ENCODE peak calls at places on chromosome X, in eight cellular contexts. One of them, this sample, is unnamed.

GRCh38 chrX:67104982-67105757 is 438.7 kb upstream of the AR start:
- DNase-seq in NCI-H1930: no peak
- DNase-seq in hypothalamus: no peak
- DNase-seq in activated CD8-positive, alpha-beta memory T cell treated with anti-CD3 and anti-CD28 coated beads, Interleukin-2, amount 50 U/mL, for 4 hours: no peak
- DNase-seq in activated CD4-positive, CD25-positive, alpha-beta regulatory T cell treated with anti-CD3 and anti-CD28 coated beads, Interleukin-2, amount 50 U/mL, for 16 hours: no peak
- DNase-seq in fibroblast of the aortic adventitia: no peak
- DNase-seq in germinal center: no peak
- DNase-seq in progenitor cell of endocrine pancreas: no peak
- DNase-seq in this sample: no peak

GRCh38 chrX:112759512-112759911 is 79.8 kb upstream of the LHFPL1 start:
- DNase-seq in NCI-H1930: no peak
- DNase-seq in hypothalamus: no peak
- DNase-seq in activated CD8-positive, alpha-beta memory T cell treated with anti-CD3 and anti-CD28 coated beads, Interleukin-2, amount 50 U/mL, for 4 hours: no peak
- DNase-seq in activated CD4-positive, CD25-positive, alpha-beta regulatory T cell treated with anti-CD3 and anti-CD28 coated beads, Interleukin-2, amount 50 U/mL, for 16 hours: no peak
- DNase-seq in fibroblast of the aortic adventitia: no peak
- DNase-seq in germinal center: no peak
- DNase-seq in progenitor cell of endocrine pancreas: no peak
- DNase-seq in this sample: no peak

GRCh38 chrX:142860944-142861343 is 164.8 kb upstream of the SPANXN4 start:
- DNase-seq in NCI-H1930: no peak
- DNase-seq in hypothalamus: no peak
- DNase-seq in activated CD8-positive, alpha-beta memory T cell treated with anti-CD3 and anti-CD28 coated beads, Interleukin-2, amount 50 U/mL, for 4 hours: no peak
- DNase-seq in activated CD4-positive, CD25-positive, alpha-beta regulatory T cell treated with anti-CD3 and anti-CD28 coated beads, Interleukin-2, amount 50 U/mL, for 16 hours: no peak
- DNase-seq in fibroblast of the aortic adventitia: no peak
- DNase-seq in germinal center: no peak
- DNase-seq in progenitor cell of endocrine pancreas: no peak
- DNase-seq in this sample: no peak

GRCh38 chrX:10070714-10071436 is 85.9 kb upstream of the CLCN4 start:
- DNase-seq in NCI-H1930: no peak
- DNase-seq in hypothalamus: no peak
- DNase-seq in activated CD8-positive, alpha-beta memory T cell treated with anti-CD3 and anti-CD28 coated beads, Interleukin-2, amount 50 U/mL, for 4 hours: no peak
- DNase-seq in activated CD4-positive, CD25-positive, alpha-beta regulatory T cell treated with anti-CD3 and anti-CD28 coated beads, Interleukin-2, amount 50 U/mL, for 16 hours: no peak
- DNase-seq in fibroblast of the aortic adventitia: no peak
- DNase-seq in germinal center: no peak
- DNase-seq in progenitor cell of endocrine pancreas: no peak
- DNase-seq in this sample: no peak

GRCh38 chrX:262391-262909 is 18.7 kb upstream of the PLCXD1 start:
- DNase-seq in NCI-H1930: no peak
- DNase-seq in hypothalamus: no peak
- DNase-seq in activated CD8-positive, alpha-beta memory T cell treated with anti-CD3 and anti-CD28 coated beads, Interleukin-2, amount 50 U/mL, for 4 hours: no peak
- DNase-seq in activated CD4-positive, CD25-positive, alpha-beta regulatory T cell treated with anti-CD3 and anti-CD28 coated beads, Interleukin-2, amount 50 U/mL, for 16 hours: no peak
- DNase-seq in fibroblast of the aortic adventitia: no peak
- DNase-seq in germinal center: no peak
- DNase-seq in progenitor cell of endocrine pancreas: no peak
- DNase-seq in this sample: no peak

GRCh38 chrX:42797646-42798045 is 19.7 kb upstream of the PPP1R2C start:
- DNase-seq in NCI-H1930: no peak
- DNase-seq in hypothalamus: no peak
- DNase-seq in activated CD8-positive, alpha-beta memory T cell treated with anti-CD3 and anti-CD28 coated beads, Interleukin-2, amount 50 U/mL, for 4 hours: no peak
- DNase-seq in activated CD4-positive, CD25-positive, alpha-beta regulatory T cell treated with anti-CD3 and anti-CD28 coated beads, Interleukin-2, amount 50 U/mL, for 16 hours: no peak
- DNase-seq in fibroblast of the aortic adventitia: no peak
- DNase-seq in germinal center: no peak
- DNase-seq in progenitor cell of endocrine pancreas: no peak
- DNase-seq in this sample: no peak

GRCh38 chrX:40883021-40883619 is 147.8 kb upstream of the MED14 start:
- DNase-seq in NCI-H1930: no peak
- DNase-seq in hypothalamus: no peak
- DNase-seq in activated CD8-positive, alpha-beta memory T cell treated with anti-CD3 and anti-CD28 coated beads, Interleukin-2, amount 50 U/mL, for 4 hours: no peak
- DNase-seq in activated CD4-positive, CD25-positive, alpha-beta regulatory T cell treated with anti-CD3 and anti-CD28 coated beads, Interleukin-2, amount 50 U/mL, for 16 hours: no peak
- DNase-seq in fibroblast of the aortic adventitia: no peak
- DNase-seq in germinal center: no peak
- DNase-seq in progenitor cell of endocrine pancreas: no peak
- DNase-seq in this sample: no peak

GRCh38 chrX:128335671-128336070 is 283.5 kb upstream of the ACTRT1 start:
- DNase-seq in NCI-H1930: no peak
- DNase-seq in hypothalamus: no peak
- DNase-seq in activated CD8-positive, alpha-beta memory T cell treated with anti-CD3 and anti-CD28 coated beads, Interleukin-2, amount 50 U/mL, for 4 hours: no peak
- DNase-seq in activated CD4-positive, CD25-positive, alpha-beta regulatory T cell treated with anti-CD3 and anti-CD28 coated beads, Interleukin-2, amount 50 U/mL, for 16 hours: no peak
- DNase-seq in fibroblast of the aortic adventitia: no peak
- DNase-seq in germinal center: no peak
- DNase-seq in progenitor cell of endocrine pancreas: no peak
- DNase-seq in this sample: no peak

GRCh38 chrX:41452565-41452964 is 5.4 kb downstream of the NYX start:
- DNase-seq in NCI-H1930: no peak
- DNase-seq in hypothalamus: no peak
- DNase-seq in activated CD8-positive, alpha-beta memory T cell treated with anti-CD3 and anti-CD28 coated beads, Interleukin-2, amount 50 U/mL, for 4 hours: no peak
- DNase-seq in activated CD4-positive, CD25-positive, alpha-beta regulatory T cell treated with anti-CD3 and anti-CD28 coated beads, Interleukin-2, amount 50 U/mL, for 16 hours: no peak
- DNase-seq in fibroblast of the aortic adventitia: peak
- DNase-seq in germinal center: no peak
- DNase-seq in progenitor cell of endocrine pancreas: no peak
- DNase-seq in this sample: no peak

GRCh38 chrX:155070663-155070974 is 317 bp downstream of the CMC4 start:
- DNase-seq in NCI-H1930: no peak
- DNase-seq in hypothalamus: no peak
- DNase-seq in activated CD8-positive, alpha-beta memory T cell treated with anti-CD3 and anti-CD28 coated beads, Interleukin-2, amount 50 U/mL, for 4 hours: no peak
- DNase-seq in activated CD4-positive, CD25-positive, alpha-beta regulatory T cell treated with anti-CD3 and anti-CD28 coated beads, Interleukin-2, amount 50 U/mL, for 16 hours: no peak
- DNase-seq in fibroblast of the aortic adventitia: no peak
- DNase-seq in germinal center: peak
- DNase-seq in progenitor cell of endocrine pancreas: no peak
- DNase-seq in this sample: no peak

GRCh38 chrX:71181558-71181909 is 36.9 kb downstream of the NLGN3 start:
- DNase-seq in NCI-H1930: no peak
- DNase-seq in hypothalamus: no peak
- DNase-seq in activated CD8-positive, alpha-beta memory T cell treated with anti-CD3 and anti-CD28 coated beads, Interleukin-2, amount 50 U/mL, for 4 hours: peak
- DNase-seq in activated CD4-positive, CD25-positive, alpha-beta regulatory T cell treated with anti-CD3 and anti-CD28 coated beads, Interleukin-2, amount 50 U/mL, for 16 hours: no peak
- DNase-seq in fibroblast of the aortic adventitia: no peak
- DNase-seq in germinal center: peak
- DNase-seq in progenitor cell of endocrine pancreas: no peak
- DNase-seq in this sample: peak

GRCh38 chrX:20884565-20884964 is 489.7 kb upstream of the CNKSR2 start:
- DNase-seq in NCI-H1930: no peak
- DNase-seq in hypothalamus: no peak
- DNase-seq in activated CD8-positive, alpha-beta memory T cell treated with anti-CD3 and anti-CD28 coated beads, Interleukin-2, amount 50 U/mL, for 4 hours: no peak
- DNase-seq in activated CD4-positive, CD25-positive, alpha-beta regulatory T cell treated with anti-CD3 and anti-CD28 coated beads, Interleukin-2, amount 50 U/mL, for 16 hours: no peak
- DNase-seq in fibroblast of the aortic adventitia: no peak
- DNase-seq in germinal center: no peak
- DNase-seq in progenitor cell of endocrine pancreas: no peak
- DNase-seq in this sample: no peak

GRCh38 chrX:118702741-118703140 is 24.7 kb upstream of the IL13RA1 start:
- DNase-seq in NCI-H1930: no peak
- DNase-seq in hypothalamus: no peak
- DNase-seq in activated CD8-positive, alpha-beta memory T cell treated with anti-CD3 and anti-CD28 coated beads, Interleukin-2, amount 50 U/mL, for 4 hours: no peak
- DNase-seq in activated CD4-positive, CD25-positive, alpha-beta regulatory T cell treated with anti-CD3 and anti-CD28 coated beads, Interleukin-2, amount 50 U/mL, for 16 hours: no peak
- DNase-seq in fibroblast of the aortic adventitia: no peak
- DNase-seq in germinal center: no peak
- DNase-seq in progenitor cell of endocrine pancreas: no peak
- DNase-seq in this sample: no peak

GRCh38 chrX:121009764-121010163 is 24.2 kb upstream of the CT47A1 start:
- DNase-seq in NCI-H1930: no peak
- DNase-seq in hypothalamus: no peak
- DNase-seq in activated CD8-positive, alpha-beta memory T cell treated with anti-CD3 and anti-CD28 coated beads, Interleukin-2, amount 50 U/mL, for 4 hours: no peak
- DNase-seq in activated CD4-positive, CD25-positive, alpha-beta regulatory T cell treated with anti-CD3 and anti-CD28 coated beads, Interleukin-2, amount 50 U/mL, for 16 hours: no peak
- DNase-seq in fibroblast of the aortic adventitia: no peak
- DNase-seq in germinal center: no peak
- DNase-seq in progenitor cell of endocrine pancreas: no peak
- DNase-seq in this sample: no peak

GRCh38 chrX:118392726-118393125 is 46.8 kb downstream of the WDR44 start:
- DNase-seq in NCI-H1930: no peak
- DNase-seq in hypothalamus: no peak
- DNase-seq in activated CD8-positive, alpha-beta memory T cell treated with anti-CD3 and anti-CD28 coated beads, Interleukin-2, amount 50 U/mL, for 4 hours: no peak
- DNase-seq in activated CD4-positive, CD25-positive, alpha-beta regulatory T cell treated with anti-CD3 and anti-CD28 coated beads, Interleukin-2, amount 50 U/mL, for 16 hours: no peak
- DNase-seq in fibroblast of the aortic adventitia: peak
- DNase-seq in germinal center: no peak
- DNase-seq in progenitor cell of endocrine pancreas: no peak
- DNase-seq in this sample: no peak

GRCh38 chrX:123881330-123881729 is 21.5 kb downstream of the XIAP start:
- DNase-seq in NCI-H1930: no peak
- DNase-seq in hypothalamus: no peak
- DNase-seq in activated CD8-positive, alpha-beta memory T cell treated with anti-CD3 and anti-CD28 coated beads, Interleukin-2, amount 50 U/mL, for 4 hours: no peak
- DNase-seq in activated CD4-positive, CD25-positive, alpha-beta regulatory T cell treated with anti-CD3 and anti-CD28 coated beads, Interleukin-2, amount 50 U/mL, for 16 hours: no peak
- DNase-seq in fibroblast of the aortic adventitia: no peak
- DNase-seq in germinal center: no peak
- DNase-seq in progenitor cell of endocrine pancreas: no peak
- DNase-seq in this sample: no peak

GRCh38 chrX:130893356-130894085 is 9.5 kb downstream of the ENOX2 start:
- DNase-seq in NCI-H1930: no peak
- DNase-seq in hypothalamus: peak
- DNase-seq in activated CD8-positive, alpha-beta memory T cell treated with anti-CD3 and anti-CD28 coated beads, Interleukin-2, amount 50 U/mL, for 4 hours: no peak
- DNase-seq in activated CD4-positive, CD25-positive, alpha-beta regulatory T cell treated with anti-CD3 and anti-CD28 coated beads, Interleukin-2, amount 50 U/mL, for 16 hours: no peak
- DNase-seq in fibroblast of the aortic adventitia: peak
- DNase-seq in germinal center: no peak
- DNase-seq in progenitor cell of endocrine pancreas: no peak
- DNase-seq in this sample: no peak

GRCh38 chrX:13088155-13088485 is 43.7 kb upstream of the FAM9C start:
- DNase-seq in NCI-H1930: no peak
- DNase-seq in hypothalamus: no peak
- DNase-seq in activated CD8-positive, alpha-beta memory T cell treated with anti-CD3 and anti-CD28 coated beads, Interleukin-2, amount 50 U/mL, for 4 hours: no peak
- DNase-seq in activated CD4-positive, CD25-positive, alpha-beta regulatory T cell treated with anti-CD3 and anti-CD28 coated beads, Interleukin-2, amount 50 U/mL, for 16 hours: no peak
- DNase-seq in fibroblast of the aortic adventitia: no peak
- DNase-seq in germinal center: no peak
- DNase-seq in progenitor cell of endocrine pancreas: no peak
- DNase-seq in this sample: no peak

GRCh38 chrX:73683236-73683859 is 120.4 kb downstream of the CHIC1 start:
- DNase-seq in NCI-H1930: no peak
- DNase-seq in hypothalamus: no peak
- DNase-seq in activated CD8-positive, alpha-beta memory T cell treated with anti-CD3 and anti-CD28 coated beads, Interleukin-2, amount 50 U/mL, for 4 hours: no peak
- DNase-seq in activated CD4-positive, CD25-positive, alpha-beta regulatory T cell treated with anti-CD3 and anti-CD28 coated beads, Interleukin-2, amount 50 U/mL, for 16 hours: no peak
- DNase-seq in fibroblast of the aortic adventitia: peak
- DNase-seq in germinal center: no peak
- DNase-seq in progenitor cell of endocrine pancreas: no peak
- DNase-seq in this sample: no peak